ENCODE peak calls at places on chromosomes 13 and 19, in eight cellular contexts. O, V, Y, Q, C, F, M and Z are unnamed samples.
A peak's percentile ranks its signal among the peaks of the same experiment; 100 is the strongest.

GRCh38 chr13:110756268-110756667 is 42.8 kb downstream of the ING1 start:
- DNase-seq in V (no peak), M (no peak), F (no peak), Q (peak; percentile 76), Y (no peak), C (no peak), O (no peak), Z (no peak)

GRCh38 chr13:112616586-112617381 is 28.8 kb upstream of the TUBGCP3 start:
- DNase-seq in C (no peak), V (peak; percentile 55), Y (peak; percentile 69), F (no peak), M (no peak), Q (peak; percentile 61), O (no peak), Z (no peak)

GRCh38 chr19:4781851-4782250 is 9.7 kb upstream of the FEM1A start:
- DNase-seq in Y (no peak), O (no peak), Q (no peak), V (no peak), M (no peak), F (no peak), C (no peak), Z (no peak)

GRCh38 chr19:41575998-41576397 is at the start of gene CEACAM21:
- DNase-seq in M (peak; percentile 80), Y (no peak), F (peak; percentile 77), Q (no peak), V (peak; percentile 78), O (no peak), C (peak; percentile 40), Z (peak; percentile 52)

GRCh38 chr19:49977111-49977510 is 16.1 kb upstream of the SIGLEC11 start:
- DNase-seq in F (no peak), M (no peak), Q (no peak), C (no peak), Y (no peak), O (no peak), V (no peak), Z (no peak)

GRCh38 chr13:43583331-43583730 is 203.4 kb downstream of the ENOX1 start:
- DNase-seq in F (no peak), Y (no peak), V (no peak), O (no peak), Q (no peak), M (no peak), C (no peak), Z (no peak)

GRCh38 chr19:42098781-42099180 is 22.8 kb downstream of the ZNF574 start:
- DNase-seq in C (no peak), F (no peak), V (no peak), O (no peak), Q (no peak), M (no peak), Y (no peak), Z (no peak)

GRCh38 chr19:13579388-13580060 is 73.2 kb upstream of the CACNA1A start:
- DNase-seq in O (no peak), M (no peak), Q (peak; percentile 72), V (no peak), C (no peak), F (no peak), Y (no peak), Z (no peak)

GRCh38 chr19:6213266-6213595 is 66.5 kb downstream of the MLLT1 start:
- DNase-seq in V (no peak), Q (no peak), C (no peak), M (no peak), Y (peak; percentile 27), O (no peak), F (peak; percentile 61), Z (no peak)

GRCh38 chr13:68257111-68257842 is 1027.1 kb upstream of the PCDH9 start:
- DNase-seq in V (peak; percentile 10), Y (no peak), M (no peak), F (no peak), Q (no peak), O (no peak), C (no peak), Z (no peak)

GRCh38 chr19:11560404-11560988 is 1.5 kb upstream of the ELOF1 start:
- DNase-seq in O (no peak), Y (peak; percentile 79), M (peak; percentile 68), C (no peak), Q (peak; percentile 80), V (peak; percentile 93), F (no peak), Z (no peak)

GRCh38 chr19:28874742-28875141 is 338.2 kb downstream of the UQCRFS1 start:
- DNase-seq in M (no peak), V (no peak), C (no peak), F (no peak), Q (no peak), O (no peak), Y (no peak), Z (no peak)

GRCh38 chr13:79935121-79935520 is 405.8 kb downstream of the SPRY2 start:
- DNase-seq in V (no peak), Y (no peak), F (no peak), M (no peak), Q (no peak), C (no peak), O (no peak), Z (no peak)

GRCh38 chr19:57171551-57172081 is 4.3 kb upstream of the DUXA start:
- DNase-seq in V (no peak), C (no peak), F (no peak), M (no peak), Y (peak; percentile 95), Q (peak; percentile 18), O (no peak), Z (peak; percentile 21)

GRCh38 chr13:98172570-98173405 is 4.3 kb downstream of the RNF113B start:
- DNase-seq in O (no peak), M (no peak), Q (peak; percentile 45), C (no peak), Y (peak; percentile 61), F (no peak), V (no peak), Z (no peak)

GRCh38 chr13:113774177-113775107 is 15.4 kb downstream of the TMEM255B start:
- DNase-seq in F (peak; percentile 4), V (no peak), M (no peak), Q (peak; percentile 78), C (no peak), Y (peak; percentile 50), O (no peak), Z (no peak)

GRCh38 chr13:75760182-75760981 is 124.3 kb downstream of the LMO7 start:
- DNase-seq in Y (no peak), C (no peak), F (no peak), Q (peak; percentile 25), M (no peak), O (no peak), V (no peak), Z (no peak)

GRCh38 chr13:22757530-22758120 is 423.2 kb upstream of the SGCG start:
- DNase-seq in V (no peak), C (no peak), O (no peak), Y (peak; percentile 12), Q (peak; percentile 5), M (no peak), F (no peak), Z (no peak)

GRCh38 chr13:107205318-107206112 is 637.6 kb upstream of the ARGLU1 start:
- DNase-seq in C (no peak), Y (peak; percentile 71), V (peak; percentile 66), M (no peak), O (peak; percentile 62), Q (peak; percentile 65), F (peak; percentile 82), Z (peak; percentile 31)

DNA sequence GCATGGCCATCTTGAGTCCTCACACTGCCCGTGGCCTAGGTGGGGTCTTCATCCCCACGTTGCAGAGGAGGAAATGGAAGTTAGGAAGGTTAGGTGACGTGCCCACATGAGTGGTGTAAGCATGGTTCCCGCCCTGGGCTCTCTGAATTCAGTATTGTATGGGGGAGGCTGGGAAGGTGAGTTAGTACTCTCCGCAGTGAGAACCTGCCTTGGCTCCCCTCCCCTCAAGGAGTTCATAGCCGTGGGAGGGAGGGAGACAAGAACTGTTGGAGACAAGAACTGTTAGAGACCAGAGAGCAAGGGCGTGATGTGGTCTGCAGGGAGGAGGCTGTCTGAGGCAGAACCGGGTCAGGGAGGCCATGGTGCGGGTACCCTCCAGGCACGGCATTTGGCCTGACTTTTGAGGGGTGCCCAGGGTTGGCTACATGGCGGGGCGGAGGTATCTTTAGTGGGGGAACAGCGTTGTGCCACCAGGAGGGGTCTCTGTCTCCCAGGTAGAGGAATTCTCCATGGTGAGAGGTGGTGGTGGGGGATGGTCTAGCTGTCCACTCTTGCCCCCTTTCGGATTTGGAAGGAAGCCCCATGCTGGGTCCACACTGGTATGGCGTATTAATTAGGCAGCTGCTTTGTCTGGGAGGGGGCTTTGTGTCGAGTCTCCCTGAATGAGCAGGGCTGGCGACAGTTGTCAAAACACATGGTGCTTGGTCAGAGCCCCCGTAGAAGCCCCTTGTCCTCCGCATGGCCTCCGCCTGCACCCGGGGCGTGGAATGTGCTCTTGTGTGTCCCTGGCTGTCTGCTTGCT is 45.8 kb downstream of the CAPN12 start:
- DNase-seq in Y (no peak), M (no peak), F (no peak), C (no peak), O (no peak), V (no peak), Q (no peak), Z (no peak)
- TF ChIP-seq CTCF in Y (no peak), M (no peak), F (no peak), C (no peak), O (no peak), V (no peak), Q (no peak), Z (no peak)

GRCh38 chr13:44978328-44978727 is 10.9 kb downstream of the NUFIP1 start:
- DNase-seq in V (no peak), M (no peak), Y (no peak), O (no peak), C (no peak), Q (no peak), F (no peak), Z (no peak)
- TF ChIP-seq CTCF in V (peak; percentile 9), M (no peak), Y (peak; percentile 35), O (no peak), C (no peak), Q (peak; percentile 20), F (no peak), Z (no peak)

DNA sequence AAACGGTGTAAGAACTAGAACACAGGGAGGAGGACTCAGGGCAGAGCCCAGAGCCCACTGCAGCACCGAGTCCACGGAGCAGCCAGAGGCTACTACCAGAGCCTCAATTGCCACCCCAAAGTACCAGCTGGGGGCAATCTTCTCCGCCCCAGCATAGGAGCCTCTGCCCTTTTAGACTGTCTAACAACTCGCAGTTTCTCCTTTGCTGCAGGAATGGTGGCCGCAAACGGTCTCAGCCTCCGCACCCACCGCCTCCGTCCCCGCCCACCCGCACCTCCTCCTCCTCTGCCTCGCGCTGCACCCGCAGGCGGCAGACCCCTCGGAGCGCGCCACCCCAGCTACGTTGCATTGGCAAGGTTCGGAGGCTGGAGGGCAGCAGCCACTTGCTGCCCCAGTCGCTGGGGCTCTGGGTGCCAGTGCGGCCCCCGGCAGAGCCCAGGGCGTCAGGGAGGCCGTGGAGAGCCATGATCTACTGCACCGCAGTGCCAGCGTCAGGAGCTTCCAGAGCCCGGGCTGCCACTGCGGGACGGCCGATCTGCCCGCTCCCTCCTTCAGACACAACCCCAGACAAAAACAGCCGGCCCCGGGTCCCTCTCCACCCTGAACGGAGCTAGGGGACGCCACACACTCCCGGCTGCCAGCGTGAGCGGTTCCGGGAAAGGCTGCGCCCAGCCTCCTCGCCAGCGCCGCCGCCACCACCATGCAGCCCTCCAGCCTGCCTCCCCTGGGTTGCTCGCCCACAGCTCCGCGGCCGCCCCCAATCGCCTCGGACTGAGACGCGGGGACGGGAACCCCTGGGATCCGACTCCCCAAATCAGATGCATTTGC is 1.8 kb downstream of the FGF14 start:
- DNase-seq in C (no peak), O (no peak), Y (peak; percentile 78), M (no peak), V (no peak), F (peak; percentile 65), Q (no peak), Z (no peak)
- TF ChIP-seq CTCF in C (peak; percentile 11), O (no peak), Y (peak; percentile 34), M (no peak), V (no peak), F (no peak), Q (no peak), Z (no peak)

GRCh38 chr19:46721269-46722003 is 4.5 kb upstream of the PRKD2 start:
- DNase-seq in F (peak; percentile 49), Q (no peak), V (no peak), C (no peak), M (no peak), Y (peak; percentile 76), O (no peak), Z (no peak)
- TF ChIP-seq CTCF in F (no peak), Q (peak; percentile 1), V (no peak), C (no peak), M (no peak), Y (peak; percentile 41), O (no peak), Z (no peak)